ENCODE peak calls at places on chromosomes 2 and 18, in eight cellular contexts. M is CD4-positive, alpha-beta memory T cell; D is omental fat pad; X is hepatic stellate cell; J is astrocyte of the hippocampus; P is PC-9; L is EL; F is Ammon's horn. T is an unnamed sample.

GRCh38 chr2:135913726-135914365 is 37.6 kb upstream of the MCM6 start:
- DNase-seq in X (peak), F (peak), L (peak), M (peak), P (peak), J (peak), D (no peak), T (no peak)

GRCh38 chr2:19800796-19801195 is 101.0 kb downstream of the TTC32 start:
- DNase-seq in D (no peak), M (no peak), X (no peak), L (no peak), J (no peak), F (no peak), P (no peak), T (no peak)

GRCh38 chr18:58393295-58393694 is 235.6 kb downstream of the ALPK2 start:
- DNase-seq in X (no peak), P (no peak), D (no peak), F (no peak), L (no peak), J (no peak), M (no peak), T (no peak)

GRCh38 chr2:231286964-231287363 is 88.5 kb downstream of the ARMC9 start:
- DNase-seq in F (no peak), M (no peak), X (no peak), L (peak), J (no peak), D (no peak), P (no peak), T (no peak)

GRCh38 chr2:3293221-3293620 is 84.4 kb downstream of the EIPR1 start:
- DNase-seq in J (no peak), L (no peak), M (no peak), D (no peak), X (no peak), F (no peak), P (no peak), T (no peak)

GRCh38 chr2:64637000-64637628 is 16.6 kb downstream of the SERTAD2 start:
- DNase-seq in P (no peak), F (no peak), X (no peak), M (no peak), J (no peak), L (no peak), D (no peak), T (no peak)

GRCh38 chr2:222290691-222291484 is 7.9 kb downstream of the PAX3 start:
- DNase-seq in L (peak), D (no peak), P (no peak), F (no peak), X (no peak), J (peak), M (no peak), T (peak)

GRCh38 chr18:77749189-77749588 is 499.5 kb downstream of the GALR1 start:
- DNase-seq in J (no peak), X (no peak), M (no peak), L (no peak), D (no peak), P (peak), F (no peak), T (no peak)

GRCh38 chr2:163553601-163554000 is 182.2 kb downstream of the FIGN start:
- DNase-seq in P (no peak), F (no peak), M (no peak), D (no peak), L (peak), J (no peak), X (no peak), T (no peak)

GRCh38 chr2:131094655-131095281 is 1.5 kb upstream of the FAM168B start:
- DNase-seq in D (no peak), F (no peak), J (peak), P (no peak), M (no peak), L (no peak), X (no peak), T (no peak)

GRCh38 chr18:55587341-55588000 is 521 bp downstream of the TCF4 start:
- DNase-seq in F (peak), D (no peak), X (peak), M (no peak), P (no peak), L (peak), J (peak), T (peak)

GRCh38 chr2:201158111-201158929 is 24.6 kb upstream of the CASP10 start:
- DNase-seq in F (peak), L (peak), D (no peak), P (peak), X (peak), M (peak), J (peak), T (peak)

GRCh38 chr2:72137498-72138010 is 10.1 kb downstream of the CYP26B1 start:
- DNase-seq in M (peak), F (peak), J (peak), X (peak), L (peak), D (no peak), P (peak), T (no peak)

GRCh38 chr2:110114801-110115200 is 821 bp downstream of the MALL start:
- DNase-seq in P (peak), J (no peak), X (no peak), M (no peak), L (no peak), F (no peak), D (no peak), T (no peak)

GRCh38 chr2:241271641-241272297 is 43.7 kb downstream of the HDLBP start:
- DNase-seq in F (peak), P (peak), D (peak), M (peak), L (peak), X (peak), J (peak), T (no peak)

GRCh38 chr2:67564626-67565025 is 167.5 kb downstream of the ETAA1 start:
- DNase-seq in X (no peak), J (no peak), F (no peak), L (no peak), M (no peak), D (no peak), P (no peak), T (no peak)

GRCh38 chr2:227821043-227821942 is 7.7 kb downstream of the CCL20 start:
- DNase-seq in J (no peak), X (no peak), D (no peak), M (no peak), F (no peak), P (no peak), L (peak), T (no peak)

GRCh38 chr2:163753721-163754120 is 17.9 kb upstream of the FIGN start:
- DNase-seq in F (no peak), D (no peak), J (no peak), L (peak), M (no peak), X (no peak), P (no peak), T (no peak)

GRCh38 chr2:68292108-68292710 is 27.5 kb downstream of the CNRIP1 start:
- DNase-seq in L (no peak), X (peak), F (no peak), J (peak), M (peak), P (peak), D (no peak), T (no peak)

GRCh38 chr2:176461686-176462376 is 192.6 kb downstream of the MTX2 start:
- DNase-seq in D (no peak), P (no peak), L (peak), X (no peak), M (no peak), F (no peak), J (peak), T (no peak)